ENCODE peak calls at places on chromosomes 6 and 20, in six cellular contexts. One of them, this sample, is unnamed.
A peak's percentile ranks its signal among the peaks of the same experiment; 100 is the strongest.

GRCh38 chr6:140915001-140915950 is 1217.4 kb upstream of the GJE1 start:
- DNase-seq in HepG2: no peak
- DNase-seq in K562: no peak
- DNase-seq in GM12878: no peak
- DNase-seq in GM12892: no peak
- DNase-seq in H1: no peak
- DNase-seq in this sample: no peak

GRCh38 chr6:112320561-112321300 is 26.4 kb upstream of the RFPL4B start:
- DNase-seq in HepG2: no peak
- DNase-seq in K562: no peak
- DNase-seq in GM12878: no peak
- DNase-seq in GM12892: no peak
- DNase-seq in H1: no peak
- DNase-seq in this sample: no peak

GRCh38 chr20:24731312-24731711 is 217.8 kb upstream of the CST7 start:
- DNase-seq in HepG2: no peak
- DNase-seq in K562: no peak
- DNase-seq in GM12878: no peak
- DNase-seq in GM12892: no peak
- DNase-seq in H1: no peak
- DNase-seq in this sample: no peak

GRCh38 chr20:20528896-20529295 is 161.0 kb downstream of the INSM1 start:
- DNase-seq in HepG2: no peak
- DNase-seq in K562: no peak
- DNase-seq in GM12878: no peak
- DNase-seq in GM12892: no peak
- DNase-seq in H1: no peak
- DNase-seq in this sample: no peak

GRCh38 chr6:32370510-32370909 is 1.2 kb downstream of the TSBP1 start:
- DNase-seq in HepG2: no peak
- DNase-seq in K562: no peak
- DNase-seq in GM12878: no peak
- DNase-seq in GM12892: no peak
- DNase-seq in H1: no peak
- DNase-seq in this sample: no peak

GRCh38 chr6:120005292-120005976 is 655.9 kb upstream of the MAN1A1 start:
- DNase-seq in HepG2: peak; percentile 92
- DNase-seq in K562: no peak
- DNase-seq in GM12878: no peak
- DNase-seq in GM12892: no peak
- DNase-seq in H1: no peak
- DNase-seq in this sample: no peak

GRCh38 chr6:25366785-25367657 is 87.8 kb downstream of the CARMIL1 start:
- DNase-seq in HepG2: no peak
- DNase-seq in K562: no peak
- DNase-seq in GM12878: peak; percentile 39
- DNase-seq in GM12892: no peak
- DNase-seq in H1: no peak
- DNase-seq in this sample: no peak

GRCh38 chr20:33896509-33896908 is 85.4 kb downstream of the CHMP4B start:
- DNase-seq in HepG2: no peak
- DNase-seq in K562: no peak
- DNase-seq in GM12878: no peak
- DNase-seq in GM12892: no peak
- DNase-seq in H1: no peak
- DNase-seq in this sample: no peak

GRCh38 chr20:30912006-30912660 is 345.3 kb upstream of the DEFB115 start:
- DNase-seq in HepG2: no peak
- DNase-seq in K562: no peak
- DNase-seq in GM12878: no peak
- DNase-seq in GM12892: no peak
- DNase-seq in H1: peak; percentile 73
- DNase-seq in this sample: no peak

GRCh38 chr6:72861935-72862432 is 240.1 kb downstream of the KCNQ5 start:
- DNase-seq in HepG2: no peak
- DNase-seq in K562: no peak
- DNase-seq in GM12878: peak; percentile 13
- DNase-seq in GM12892: no peak
- DNase-seq in H1: no peak
- DNase-seq in this sample: no peak

DNA sequence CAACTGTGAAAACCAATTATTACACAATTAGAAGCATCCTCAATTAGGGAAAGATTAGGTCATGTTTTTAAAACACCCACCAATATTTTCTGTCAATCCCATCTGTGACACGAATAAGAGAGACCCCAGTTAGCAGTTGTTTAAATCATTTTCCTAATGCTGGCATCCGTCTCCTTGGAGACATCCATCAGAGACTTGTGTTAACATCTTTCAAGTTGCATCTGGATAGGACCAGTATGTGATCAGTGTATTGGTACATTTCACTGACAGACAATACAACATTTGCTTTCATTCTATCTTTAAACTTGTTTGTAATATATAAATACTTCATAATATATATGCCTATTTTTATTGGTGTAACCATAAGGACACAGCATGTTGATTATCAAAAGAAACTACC is 420.6 kb upstream of the RNF217 start:
- DNase-seq in HepG2: no peak
- DNase-seq in K562: no peak
- DNase-seq in GM12878: no peak
- DNase-seq in GM12892: no peak
- DNase-seq in H1: no peak
- DNase-seq in this sample: no peak
- TF ChIP-seq TAF1 in HepG2: no peak
- TF ChIP-seq TAF1 in K562: no peak
- TF ChIP-seq TAF1 in GM12878: no peak
- TF ChIP-seq TAF1 in GM12892: no peak
- TF ChIP-seq TAF1 in H1: no peak
- TF ChIP-seq TAF1 in this sample: no peak

DNA sequence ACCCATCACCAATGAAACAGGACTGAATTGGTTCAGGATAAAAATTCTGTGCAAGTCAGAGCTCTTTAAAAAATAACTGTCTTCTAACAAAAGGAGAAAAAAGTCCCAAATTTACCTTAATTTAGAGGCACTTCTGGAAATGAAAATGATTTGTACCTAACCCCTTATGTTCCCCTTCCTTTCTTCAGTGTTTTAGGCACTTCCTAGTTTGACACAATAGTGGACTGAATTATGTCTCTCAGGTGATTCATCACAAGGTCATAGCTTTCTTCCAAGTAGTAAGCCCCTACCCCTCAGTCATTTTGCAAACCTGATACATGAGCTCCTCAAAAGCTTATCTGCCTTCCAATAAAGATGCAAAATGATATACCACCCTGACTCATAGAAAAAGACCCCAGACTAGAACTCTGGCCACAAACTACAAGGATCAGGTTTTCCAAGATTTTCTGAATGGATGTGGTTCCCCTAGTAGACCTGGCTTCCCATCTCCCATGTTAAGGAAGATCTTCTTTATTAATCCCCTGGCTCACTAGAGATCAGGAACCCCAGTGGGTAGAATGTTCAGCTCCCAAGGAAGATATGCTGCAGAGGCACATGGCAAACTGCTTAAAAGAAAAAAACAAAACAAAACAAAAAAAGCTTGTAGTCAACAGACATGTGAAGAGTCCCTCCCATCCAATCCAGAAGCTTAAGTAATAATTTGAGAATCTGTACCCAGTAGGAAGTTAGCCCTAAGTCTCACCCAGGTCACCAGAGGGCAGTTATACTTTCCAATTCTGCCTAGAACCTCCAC is 3.6 kb downstream of the PPP1R10 start:
- DNase-seq in HepG2: no peak
- DNase-seq in K562: no peak
- DNase-seq in GM12878: no peak
- DNase-seq in GM12892: no peak
- DNase-seq in H1: no peak
- DNase-seq in this sample: no peak
- TF ChIP-seq POLR2A in HepG2: no peak
- TF ChIP-seq POLR2A in K562: peak; percentile 64
- TF ChIP-seq POLR2A in GM12878: no peak
- TF ChIP-seq POLR2A in GM12892: no peak
- TF ChIP-seq POLR2A in H1: peak; percentile 2
- TF ChIP-seq POLR2A in this sample: peak; percentile 57

DNA sequence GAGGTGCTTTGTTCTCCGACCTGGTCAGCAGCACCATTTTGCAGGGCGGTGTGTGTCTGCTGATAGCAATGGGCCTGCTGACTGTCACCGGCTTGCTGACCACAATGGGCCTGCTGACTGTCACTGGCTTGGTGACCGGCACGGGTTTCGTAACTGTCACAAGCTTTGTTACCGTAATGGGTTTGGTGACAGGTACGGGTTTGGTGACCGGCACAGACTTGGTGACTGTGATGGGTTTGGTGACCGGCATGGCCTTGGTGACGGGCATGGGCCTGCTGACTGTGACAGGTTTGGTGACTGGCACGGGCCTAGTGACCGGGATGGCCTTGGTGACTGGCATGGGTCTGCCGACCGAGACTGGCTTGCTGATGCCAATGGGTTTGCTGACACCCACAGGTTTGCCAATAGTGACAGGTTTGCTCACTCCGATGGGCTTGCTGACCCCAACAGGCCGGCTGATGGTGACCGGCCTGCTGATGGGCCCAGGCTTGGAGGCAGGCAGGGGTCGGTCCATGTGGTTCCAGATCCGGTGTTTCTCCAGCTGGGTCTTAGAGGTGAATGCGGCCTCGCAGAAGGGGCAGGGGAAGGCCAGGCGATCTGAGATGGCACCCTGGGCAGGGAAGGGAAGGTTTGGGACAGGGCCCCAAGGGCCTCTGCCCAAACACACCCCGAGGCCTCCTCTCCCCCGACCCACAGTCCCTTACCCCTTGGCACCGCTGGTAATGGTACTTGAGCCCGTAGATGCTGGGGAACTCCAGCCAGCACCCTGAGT is 3.4 kb downstream of the ZNF512B start:
- DNase-seq in HepG2: no peak
- DNase-seq in K562: no peak
- DNase-seq in GM12878: no peak
- DNase-seq in GM12892: no peak
- DNase-seq in H1: no peak
- DNase-seq in this sample: no peak
- TF ChIP-seq TAF1 in HepG2: no peak
- TF ChIP-seq TAF1 in K562: no peak
- TF ChIP-seq TAF1 in GM12878: no peak
- TF ChIP-seq TAF1 in GM12892: no peak
- TF ChIP-seq TAF1 in H1: no peak
- TF ChIP-seq TAF1 in this sample: no peak

GRCh38 chr6:28208180-28208659 is 16.9 kb upstream of the ZSCAN9 start:
- DNase-seq in HepG2: no peak
- DNase-seq in K562: no peak
- DNase-seq in GM12878: no peak
- DNase-seq in GM12892: no peak
- DNase-seq in H1: no peak
- DNase-seq in this sample: no peak

GRCh38 chr6:28206527-28207243 is 18.4 kb upstream of the ZSCAN9 start:
- DNase-seq in HepG2: no peak
- DNase-seq in K562: no peak
- DNase-seq in GM12878: no peak
- DNase-seq in GM12892: no peak
- DNase-seq in H1: no peak
- DNase-seq in this sample: no peak

GRCh38 chr6:28205879-28206278 is 19.2 kb upstream of the ZSCAN9 start:
- DNase-seq in HepG2: no peak
- DNase-seq in K562: no peak
- DNase-seq in GM12878: no peak
- DNase-seq in GM12892: no peak
- DNase-seq in H1: no peak
- DNase-seq in this sample: no peak

GRCh38 chr6:28207244-28208179 is 17.6 kb upstream of the ZSCAN9 start:
- DNase-seq in HepG2: no peak
- DNase-seq in K562: no peak
- DNase-seq in GM12878: no peak
- DNase-seq in GM12892: peak; percentile 31
- DNase-seq in H1: no peak
- DNase-seq in this sample: no peak

GRCh38 chr6:28203201-28203600 is 21.9 kb upstream of the ZSCAN9 start:
- DNase-seq in HepG2: no peak
- DNase-seq in K562: no peak
- DNase-seq in GM12878: no peak
- DNase-seq in GM12892: no peak
- DNase-seq in H1: no peak
- DNase-seq in this sample: no peak
- TF ChIP-seq POLR2A in HepG2: no peak
- TF ChIP-seq POLR2A in K562: no peak
- TF ChIP-seq POLR2A in GM12878: no peak
- TF ChIP-seq POLR2A in GM12892: no peak
- TF ChIP-seq POLR2A in H1: no peak
- TF ChIP-seq POLR2A in this sample: no peak

DNA sequence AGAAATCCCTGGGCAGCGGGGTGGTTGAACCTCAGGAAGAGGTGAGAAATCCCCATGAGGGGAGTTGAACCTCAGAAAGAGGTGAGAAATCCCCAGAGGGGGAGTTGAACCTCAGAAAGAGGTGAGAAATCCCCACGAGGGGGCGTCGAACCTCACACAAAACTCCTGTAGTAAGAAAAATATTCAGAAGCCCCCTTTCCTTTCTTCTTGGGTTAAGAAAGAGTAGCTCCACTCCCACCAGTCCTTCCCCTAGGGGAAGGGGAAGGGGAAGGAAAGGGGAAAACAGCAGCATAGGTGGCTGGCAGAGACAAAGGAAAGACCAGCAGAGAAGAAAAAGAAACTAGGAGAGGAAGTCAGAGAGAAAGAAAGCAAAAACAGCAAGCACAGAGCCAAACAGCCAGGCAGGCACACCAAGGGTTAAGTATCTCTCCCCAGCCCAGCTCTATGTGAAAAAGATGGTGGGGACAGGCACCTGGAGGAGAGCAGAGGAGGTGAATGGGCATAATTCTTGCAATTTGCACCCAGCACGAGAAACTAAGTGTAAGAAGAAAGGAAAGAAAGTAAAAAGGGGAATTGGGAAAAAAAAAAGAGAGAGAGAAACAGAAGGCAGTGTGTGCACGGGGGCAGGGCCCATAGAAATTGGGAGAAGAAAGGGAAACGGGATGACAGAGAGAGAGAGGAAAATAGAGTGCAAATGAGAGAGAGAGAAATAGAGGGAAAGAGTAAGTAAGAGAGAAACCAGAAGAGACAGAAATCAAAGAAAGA is 88.2 kb downstream of the PLG start:
- DNase-seq in HepG2: no peak
- DNase-seq in K562: peak; percentile 24
- DNase-seq in GM12878: no peak
- DNase-seq in GM12892: no peak
- DNase-seq in H1: peak; percentile 7
- DNase-seq in this sample: no peak
- TF ChIP-seq TAF1 in HepG2: no peak
- TF ChIP-seq TAF1 in K562: no peak
- TF ChIP-seq TAF1 in GM12878: no peak
- TF ChIP-seq TAF1 in GM12892: no peak
- TF ChIP-seq TAF1 in H1: no peak
- TF ChIP-seq TAF1 in this sample: no peak

GRCh38 chr6:36441307-36441894 is 1.3 kb downstream of the PXT1 start:
- DNase-seq in HepG2: peak; percentile 94
- DNase-seq in K562: peak; percentile 94
- DNase-seq in GM12878: peak; percentile 83
- DNase-seq in GM12892: peak; percentile 67
- DNase-seq in H1: peak; percentile 61
- DNase-seq in this sample: peak; percentile 55
- TF ChIP-seq POLR2A in HepG2: peak; percentile 82
- TF ChIP-seq POLR2A in K562: peak; percentile 86
- TF ChIP-seq POLR2A in GM12878: peak; percentile 53
- TF ChIP-seq POLR2A in GM12892: peak; percentile 52
- TF ChIP-seq POLR2A in H1: no peak
- TF ChIP-seq POLR2A in this sample: peak; percentile 34

GRCh38 chr6:87700729-87701675 is 1.0 kb downstream of the AKIRIN2 start:
- DNase-seq in HepG2: peak; percentile 73
- DNase-seq in K562: peak; percentile 77
- DNase-seq in GM12878: peak; percentile 43
- DNase-seq in GM12892: no peak
- DNase-seq in H1: no peak
- DNase-seq in this sample: no peak
- TF ChIP-seq TAF1 in HepG2: no peak
- TF ChIP-seq TAF1 in K562: peak; percentile 51
- TF ChIP-seq TAF1 in GM12878: peak; percentile 56
- TF ChIP-seq TAF1 in GM12892: no peak
- TF ChIP-seq TAF1 in H1: peak; percentile 9
- TF ChIP-seq TAF1 in this sample: no peak

GRCh38 chr6:43934803-43935602 is 165.0 kb downstream of the VEGFA start:
- DNase-seq in HepG2: no peak
- DNase-seq in K562: peak; percentile 40
- DNase-seq in GM12878: no peak
- DNase-seq in GM12892: no peak
- DNase-seq in H1: no peak
- DNase-seq in this sample: no peak
- TF ChIP-seq POLR2A in HepG2: no peak
- TF ChIP-seq POLR2A in K562: no peak
- TF ChIP-seq POLR2A in GM12878: no peak
- TF ChIP-seq POLR2A in GM12892: no peak
- TF ChIP-seq POLR2A in H1: no peak
- TF ChIP-seq POLR2A in this sample: no peak